ENCODE peak calls at places on chromosomes 12 and 14, in eight cellular contexts. One of them, this sample, is unnamed.

GRCh38 chr12:122951406-122951805 is 14.9 kb downstream of the ABCB9 start:
- DNase-seq in neural progenitor cell: no peak
- DNase-seq in heart left ventricle: no peak
- DNase-seq in endodermal cell: no peak
- DNase-seq in tibial artery: no peak
- DNase-seq in psoas muscle: no peak
- DNase-seq in GM20000: no peak
- DNase-seq in left ventricle myocardium inferior: no peak
- DNase-seq in this sample: no peak

GRCh38 chr14:51644215-51644969 is 7.3 kb upstream of the FRMD6 start:
- DNase-seq in left ventricle myocardium inferior: no peak
- DNase-seq in heart left ventricle: no peak
- DNase-seq in tibial artery: no peak
- DNase-seq in GM20000: no peak
- DNase-seq in neural progenitor cell: no peak
- DNase-seq in psoas muscle: no peak
- DNase-seq in endodermal cell: no peak
- DNase-seq in this sample: no peak

GRCh38 chr12:68888243-68888642 is 44.7 kb downstream of the CPM start:
- DNase-seq in psoas muscle: no peak
- DNase-seq in neural progenitor cell: no peak
- DNase-seq in left ventricle myocardium inferior: no peak
- DNase-seq in GM20000: no peak
- DNase-seq in tibial artery: no peak
- DNase-seq in heart left ventricle: no peak
- DNase-seq in endodermal cell: peak
- DNase-seq in this sample: no peak

GRCh38 chr14:30243805-30244204 is 315.2 kb upstream of the G2E3 start:
- DNase-seq in left ventricle myocardium inferior: no peak
- DNase-seq in neural progenitor cell: no peak
- DNase-seq in psoas muscle: no peak
- DNase-seq in endodermal cell: no peak
- DNase-seq in GM20000: no peak
- DNase-seq in heart left ventricle: no peak
- DNase-seq in tibial artery: no peak
- DNase-seq in this sample: no peak

GRCh38 chr14:89324501-89325298 is 92.3 kb downstream of the FOXN3 start:
- DNase-seq in neural progenitor cell: no peak
- DNase-seq in heart left ventricle: no peak
- DNase-seq in psoas muscle: no peak
- DNase-seq in GM20000: peak
- DNase-seq in tibial artery: no peak
- DNase-seq in left ventricle myocardium inferior: no peak
- DNase-seq in endodermal cell: no peak
- DNase-seq in this sample: no peak

GRCh38 chr14:56005580-56006053 is 112.6 kb upstream of the PELI2 start:
- DNase-seq in heart left ventricle: no peak
- DNase-seq in left ventricle myocardium inferior: no peak
- DNase-seq in GM20000: no peak
- DNase-seq in tibial artery: no peak
- DNase-seq in endodermal cell: peak
- DNase-seq in neural progenitor cell: no peak
- DNase-seq in psoas muscle: no peak
- DNase-seq in this sample: no peak

GRCh38 chr14:80958258-80958657 is 2.8 kb downstream of the TSHR start:
- DNase-seq in neural progenitor cell: no peak
- DNase-seq in endodermal cell: no peak
- DNase-seq in GM20000: no peak
- DNase-seq in tibial artery: no peak
- DNase-seq in psoas muscle: no peak
- DNase-seq in heart left ventricle: no peak
- DNase-seq in left ventricle myocardium inferior: no peak
- DNase-seq in this sample: no peak

GRCh38 chr14:20820063-20820904 is 17.6 kb upstream of the RNASE1 start:
- DNase-seq in left ventricle myocardium inferior: no peak
- DNase-seq in endodermal cell: peak
- DNase-seq in psoas muscle: no peak
- DNase-seq in neural progenitor cell: peak
- DNase-seq in heart left ventricle: no peak
- DNase-seq in GM20000: no peak
- DNase-seq in tibial artery: no peak
- DNase-seq in this sample: no peak

GRCh38 chr14:55122441-55122986 is 6.5 kb upstream of the LGALS3 start:
- DNase-seq in left ventricle myocardium inferior: peak
- DNase-seq in endodermal cell: no peak
- DNase-seq in psoas muscle: no peak
- DNase-seq in heart left ventricle: peak
- DNase-seq in GM20000: no peak
- DNase-seq in neural progenitor cell: no peak
- DNase-seq in tibial artery: no peak
- DNase-seq in this sample: no peak

GRCh38 chr14:67343601-67344230 is 15.9 kb downstream of the ATP6V1D start:
- DNase-seq in heart left ventricle: no peak
- DNase-seq in tibial artery: no peak
- DNase-seq in psoas muscle: no peak
- DNase-seq in endodermal cell: no peak
- DNase-seq in neural progenitor cell: no peak
- DNase-seq in left ventricle myocardium inferior: no peak
- DNase-seq in GM20000: no peak
- DNase-seq in this sample: no peak

GRCh38 chr12:388547-389137 is 478 bp downstream of the KDM5A start:
- DNase-seq in endodermal cell: no peak
- DNase-seq in left ventricle myocardium inferior: peak
- DNase-seq in heart left ventricle: no peak
- DNase-seq in tibial artery: peak
- DNase-seq in psoas muscle: peak
- DNase-seq in GM20000: peak
- DNase-seq in neural progenitor cell: peak
- DNase-seq in this sample: peak

GRCh38 chr12:61667676-61668075 is 592.5 kb upstream of the USP15 start:
- DNase-seq in left ventricle myocardium inferior: no peak
- DNase-seq in GM20000: no peak
- DNase-seq in endodermal cell: no peak
- DNase-seq in neural progenitor cell: peak
- DNase-seq in psoas muscle: no peak
- DNase-seq in heart left ventricle: no peak
- DNase-seq in tibial artery: no peak
- DNase-seq in this sample: no peak

GRCh38 chr12:99598785-99599184 is 48.8 kb upstream of the GARIN6 start:
- DNase-seq in heart left ventricle: no peak
- DNase-seq in GM20000: no peak
- DNase-seq in left ventricle myocardium inferior: no peak
- DNase-seq in psoas muscle: no peak
- DNase-seq in neural progenitor cell: no peak
- DNase-seq in tibial artery: no peak
- DNase-seq in endodermal cell: no peak
- DNase-seq in this sample: no peak
- TF ChIP-seq CTCF in heart left ventricle: no peak
- TF ChIP-seq CTCF in GM20000: no peak
- TF ChIP-seq CTCF in left ventricle myocardium inferior: no peak
- TF ChIP-seq CTCF in psoas muscle: no peak
- TF ChIP-seq CTCF in neural progenitor cell: no peak
- TF ChIP-seq CTCF in tibial artery: no peak
- TF ChIP-seq CTCF in endodermal cell: peak
- TF ChIP-seq CTCF in this sample: no peak

GRCh38 chr12:26830358-26830757 is 2.6 kb downstream of the ITPR2 start:
- DNase-seq in neural progenitor cell: no peak
- DNase-seq in endodermal cell: no peak
- DNase-seq in left ventricle myocardium inferior: no peak
- DNase-seq in psoas muscle: no peak
- DNase-seq in GM20000: no peak
- DNase-seq in heart left ventricle: no peak
- DNase-seq in tibial artery: no peak
- DNase-seq in this sample: no peak

GRCh38 chr12:26830783-26831601 is 2.0 kb downstream of the ITPR2 start:
- DNase-seq in tibial artery: no peak
- DNase-seq in psoas muscle: no peak
- DNase-seq in neural progenitor cell: no peak
- DNase-seq in GM20000: no peak
- DNase-seq in left ventricle myocardium inferior: no peak
- DNase-seq in heart left ventricle: no peak
- DNase-seq in endodermal cell: peak
- DNase-seq in this sample: no peak

GRCh38 chr12:26832817-26833691 is at the start of gene ITPR2:
- DNase-seq in heart left ventricle: peak
- DNase-seq in endodermal cell: peak
- DNase-seq in left ventricle myocardium inferior: peak
- DNase-seq in tibial artery: peak
- DNase-seq in psoas muscle: peak
- DNase-seq in neural progenitor cell: peak
- DNase-seq in GM20000: peak
- DNase-seq in this sample: peak

GRCh38 chr12:26833692-26834168 is 736 bp upstream of the ITPR2 start:
- DNase-seq in tibial artery: peak
- DNase-seq in neural progenitor cell: peak
- DNase-seq in left ventricle myocardium inferior: no peak
- DNase-seq in psoas muscle: peak
- DNase-seq in GM20000: peak
- DNase-seq in endodermal cell: peak
- DNase-seq in heart left ventricle: peak
- DNase-seq in this sample: peak

DNA sequence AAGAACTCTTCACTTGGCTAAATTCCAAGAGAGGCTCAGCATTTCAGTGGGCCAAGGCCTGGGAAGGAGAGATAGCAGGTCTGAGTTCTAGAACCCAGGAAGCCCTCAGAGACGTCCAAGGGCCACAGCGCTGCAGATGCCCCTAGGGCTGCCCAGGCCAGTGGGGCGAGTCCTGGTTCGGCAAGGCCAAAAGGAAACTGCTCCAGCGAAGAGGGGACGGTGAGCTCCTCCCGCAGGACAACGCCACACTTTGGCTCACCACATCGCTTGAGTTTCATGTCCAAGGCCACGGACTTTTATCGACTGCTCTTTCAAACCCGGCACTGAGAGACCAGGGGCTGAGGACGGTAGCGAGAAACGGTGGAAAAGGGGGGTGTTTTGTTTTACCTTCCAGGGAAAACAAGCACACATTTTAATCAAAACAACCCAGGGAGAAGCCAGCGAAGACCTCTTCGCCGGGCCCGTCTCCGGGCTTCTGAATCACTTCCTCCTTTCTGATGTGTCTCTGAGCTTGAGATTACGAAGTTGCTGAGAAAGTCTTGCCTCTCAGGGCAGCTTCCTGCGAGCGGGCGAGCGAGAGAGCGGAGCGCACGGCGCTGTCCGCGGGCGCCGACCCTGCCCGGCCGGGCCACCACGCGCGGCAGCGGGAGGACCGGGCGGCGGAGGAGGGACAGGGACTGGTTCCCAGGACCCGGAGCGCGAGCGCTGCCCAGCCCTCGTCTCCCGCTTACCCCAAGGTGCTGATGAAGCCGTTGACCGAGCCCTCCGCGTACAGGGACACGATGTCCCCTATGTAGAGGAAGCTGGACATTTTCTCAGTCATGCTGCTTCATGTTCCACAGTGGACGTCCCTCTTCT is 806 bp downstream of the ITPR2 start:
- DNase-seq in neural progenitor cell: peak
- DNase-seq in psoas muscle: peak
- DNase-seq in heart left ventricle: peak
- DNase-seq in tibial artery: peak
- DNase-seq in GM20000: peak
- DNase-seq in endodermal cell: peak
- DNase-seq in left ventricle myocardium inferior: peak
- DNase-seq in this sample: peak
- TF ChIP-seq CTCF in neural progenitor cell: no peak
- TF ChIP-seq CTCF in psoas muscle: no peak
- TF ChIP-seq CTCF in heart left ventricle: no peak
- TF ChIP-seq CTCF in tibial artery: peak
- TF ChIP-seq CTCF in GM20000: no peak
- TF ChIP-seq CTCF in endodermal cell: no peak
- TF ChIP-seq CTCF in left ventricle myocardium inferior: no peak
- TF ChIP-seq CTCF in this sample: peak

DNA sequence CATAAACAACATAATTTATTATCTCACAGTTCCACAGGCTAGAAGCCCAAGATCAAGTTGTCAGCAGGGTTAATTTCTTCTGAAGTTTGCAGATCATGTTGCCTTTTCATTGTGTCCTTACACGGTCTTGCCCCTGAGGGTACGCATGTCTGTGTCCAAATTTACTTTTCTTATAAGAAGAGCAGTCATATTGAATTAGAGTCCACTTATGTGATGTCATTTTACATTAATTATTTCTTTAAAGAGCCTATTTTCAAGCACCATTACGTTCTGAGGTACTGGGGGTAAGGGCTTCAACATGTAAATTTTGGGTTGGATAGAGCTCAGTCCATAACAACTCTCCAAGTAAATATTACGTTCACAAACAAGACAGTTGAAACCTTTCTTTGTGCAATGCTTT is 236.6 kb upstream of the OR4E1 start:
- DNase-seq in tibial artery: no peak
- DNase-seq in psoas muscle: no peak
- DNase-seq in heart left ventricle: no peak
- DNase-seq in left ventricle myocardium inferior: no peak
- DNase-seq in GM20000: no peak
- DNase-seq in endodermal cell: no peak
- DNase-seq in neural progenitor cell: no peak
- DNase-seq in this sample: no peak
- TF ChIP-seq CTCF in tibial artery: no peak
- TF ChIP-seq CTCF in psoas muscle: no peak
- TF ChIP-seq CTCF in heart left ventricle: no peak
- TF ChIP-seq CTCF in left ventricle myocardium inferior: no peak
- TF ChIP-seq CTCF in GM20000: no peak
- TF ChIP-seq CTCF in endodermal cell: no peak
- TF ChIP-seq CTCF in neural progenitor cell: no peak
- TF ChIP-seq CTCF in this sample: no peak

GRCh38 chr12:29004066-29004935 is 144.8 kb upstream of the FAR2 start:
- DNase-seq in psoas muscle: no peak
- DNase-seq in heart left ventricle: no peak
- DNase-seq in GM20000: no peak
- DNase-seq in left ventricle myocardium inferior: no peak
- DNase-seq in neural progenitor cell: no peak
- DNase-seq in tibial artery: no peak
- DNase-seq in endodermal cell: no peak
- DNase-seq in this sample: no peak

GRCh38 chr12:28996688-28997087 is 152.4 kb upstream of the FAR2 start:
- DNase-seq in neural progenitor cell: no peak
- DNase-seq in tibial artery: no peak
- DNase-seq in left ventricle myocardium inferior: no peak
- DNase-seq in GM20000: no peak
- DNase-seq in psoas muscle: no peak
- DNase-seq in heart left ventricle: no peak
- DNase-seq in endodermal cell: no peak
- DNase-seq in this sample: no peak

GRCh38 chr12:28993720-28994119 is 155.4 kb upstream of the FAR2 start:
- DNase-seq in heart left ventricle: no peak
- DNase-seq in left ventricle myocardium inferior: no peak
- DNase-seq in psoas muscle: no peak
- DNase-seq in endodermal cell: peak
- DNase-seq in GM20000: no peak
- DNase-seq in neural progenitor cell: peak
- DNase-seq in tibial artery: no peak
- DNase-seq in this sample: no peak

DNA sequence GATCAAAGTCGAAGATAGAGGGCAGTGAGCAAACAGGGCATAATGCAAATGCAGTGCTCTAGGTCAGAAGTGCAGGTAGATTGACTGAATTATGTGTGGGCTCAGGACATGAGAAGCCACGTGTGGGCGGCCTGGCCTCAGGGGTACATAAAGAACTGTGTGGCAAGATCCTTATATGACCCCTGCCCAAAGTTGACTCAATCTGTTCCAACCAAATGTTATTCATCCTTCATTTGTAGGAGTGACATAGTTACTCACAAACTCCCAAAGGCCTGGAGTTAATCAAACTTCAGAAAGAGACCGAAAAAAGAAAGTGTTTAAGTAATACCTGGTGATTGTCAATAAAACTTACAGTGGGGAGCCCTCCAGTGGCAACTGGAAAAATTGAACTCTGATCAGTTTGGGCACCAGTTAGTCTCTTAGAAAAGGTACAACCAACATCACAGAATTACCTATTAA is 150.4 kb upstream of the FAR2 start:
- DNase-seq in heart left ventricle: no peak
- DNase-seq in psoas muscle: no peak
- DNase-seq in GM20000: peak
- DNase-seq in neural progenitor cell: peak
- DNase-seq in left ventricle myocardium inferior: no peak
- DNase-seq in endodermal cell: peak
- DNase-seq in tibial artery: no peak
- DNase-seq in this sample: peak
- TF ChIP-seq CTCF in heart left ventricle: peak
- TF ChIP-seq CTCF in psoas muscle: peak
- TF ChIP-seq CTCF in GM20000: peak
- TF ChIP-seq CTCF in neural progenitor cell: peak
- TF ChIP-seq CTCF in left ventricle myocardium inferior: peak
- TF ChIP-seq CTCF in endodermal cell: peak
- TF ChIP-seq CTCF in tibial artery: peak
- TF ChIP-seq CTCF in this sample: peak